ENCODE peak calls at places on chromosomes 12 and 14, in four cellular contexts. P is H9, C is IMR-90, A is mesenchymal stem cell. R is an unnamed sample.

GRCh38 chr12:12845794-12846243 is 32.7 kb downstream of the DDX47 start:
- DNase-seq in P (no peak), C (no peak), A (no peak), R (no peak)

GRCh38 chr12:82800185-82800584 is 113.5 kb downstream of the TMTC2 start:
- DNase-seq in P (no peak), C (no peak), A (no peak), R (no peak)

GRCh38 chr12:98422809-98423208 is 92.6 kb upstream of the TMPO start:
- DNase-seq in P (peak), C (no peak), A (no peak), R (no peak)

GRCh38 chr14:100306506-100307214 is 416 bp upstream of the SLC25A29 start:
- DNase-seq in P (peak), C (peak), A (peak), R (peak)

GRCh38 chr14:68491793-68492192 is 301.1 kb downstream of the ZFP36L1 start:
- DNase-seq in P (no peak), C (no peak), A (no peak), R (no peak)

GRCh38 chr12:68317047-68317667 is 15.0 kb downstream of the MDM1 start:
- DNase-seq in P (no peak), C (peak), A (peak), R (no peak)

GRCh38 chr12:67413577-67413976 is 144.4 kb downstream of the CAND1 start:
- DNase-seq in P (no peak), C (no peak), A (no peak), R (no peak)

GRCh38 chr12:87509233-87509820 is 519.9 kb downstream of the C12orf50 start:
- DNase-seq in P (no peak), C (peak), A (peak), R (no peak)

GRCh38 chr12:96327346-96327745 is 72.9 kb downstream of the CDK17 start:
- DNase-seq in P (no peak), C (no peak), A (no peak), R (no peak)

GRCh38 chr14:88363624-88364023 is 21.8 kb upstream of the SPATA7 start:
- DNase-seq in P (no peak), C (no peak), A (no peak), R (peak)

GRCh38 chr14:67623114-67623513 is 3.4 kb downstream of the ARG2 start:
- DNase-seq in P (no peak), C (no peak), A (no peak), R (no peak)

GRCh38 chr12:106304001-106304421 is 1.5 kb downstream of the TCP11L2 start:
- DNase-seq in P (no peak), C (no peak), A (peak), R (no peak)

GRCh38 chr12:14845350-14845750 is 2.0 kb upstream of the ART4 start:
- DNase-seq in P (no peak), C (peak), A (peak), R (peak)
- H2BK120ac ChIP-seq in P (no peak), C (peak), A (no peak), R (no peak)

DNA sequence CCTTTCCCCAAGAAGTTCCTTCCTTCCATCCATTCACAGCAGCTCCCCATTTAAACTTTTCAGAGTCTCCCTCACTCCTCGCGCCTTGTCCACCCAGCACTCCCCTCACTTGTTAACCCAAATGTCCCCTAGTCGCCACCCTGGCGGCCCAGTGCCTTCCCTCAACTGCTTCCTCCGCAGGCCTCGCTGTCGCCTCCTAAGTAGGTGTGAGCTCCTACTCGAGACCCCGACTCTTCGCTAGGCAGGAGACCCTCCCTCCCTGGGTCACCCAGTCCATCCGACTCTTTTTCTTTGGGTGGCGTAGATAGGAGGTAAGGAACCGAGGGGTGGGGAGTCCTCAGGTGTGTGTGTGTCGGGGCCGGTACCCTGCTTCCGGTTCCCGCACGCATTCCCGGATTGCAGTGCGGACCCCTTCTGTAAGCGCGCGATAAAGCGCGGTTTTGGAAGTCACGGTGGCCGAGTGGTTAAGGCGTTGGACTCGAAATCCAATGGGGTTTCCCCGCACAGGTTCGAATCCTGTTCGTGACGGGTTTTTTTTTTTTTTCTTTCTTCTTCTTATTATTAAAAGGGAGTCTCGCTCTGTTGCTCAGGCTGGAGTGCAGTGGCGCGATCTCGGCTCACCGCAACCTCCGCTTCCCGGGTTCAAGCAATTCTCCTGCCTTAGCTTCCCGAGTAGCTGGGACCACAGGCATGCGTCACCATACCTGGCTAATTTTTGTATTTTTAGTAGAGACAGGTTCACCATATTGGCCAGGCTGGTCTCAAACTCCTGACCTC is 823 bp upstream of the SMARCC2 start:
- DNase-seq in P (peak), C (peak), A (peak), R (peak)
- H3K4ac ChIP-seq in P (no peak), C (peak), A (peak), R (peak)

GRCh38 chr12:27517532-27517931 is 6.5 kb upstream of the PPFIBP1 start:
- DNase-seq in P (no peak), C (no peak), A (no peak), R (no peak)

GRCh38 chr12:27515671-27516070 is 8.3 kb upstream of the PPFIBP1 start:
- DNase-seq in P (no peak), C (no peak), A (no peak), R (no peak)

GRCh38 chr12:27513155-27513824 is 10.7 kb upstream of the PPFIBP1 start:
- DNase-seq in P (no peak), C (no peak), A (no peak), R (no peak)

GRCh38 chr12:27517961-27518668 is 5.9 kb upstream of the PPFIBP1 start:
- DNase-seq in P (no peak), C (no peak), A (no peak), R (no peak)

GRCh38 chr12:27516625-27517024 is 7.4 kb upstream of the PPFIBP1 start:
- DNase-seq in P (no peak), C (no peak), A (no peak), R (no peak)
- H2BK120ac ChIP-seq in P (no peak), C (no peak), A (no peak), R (no peak)

DNA sequence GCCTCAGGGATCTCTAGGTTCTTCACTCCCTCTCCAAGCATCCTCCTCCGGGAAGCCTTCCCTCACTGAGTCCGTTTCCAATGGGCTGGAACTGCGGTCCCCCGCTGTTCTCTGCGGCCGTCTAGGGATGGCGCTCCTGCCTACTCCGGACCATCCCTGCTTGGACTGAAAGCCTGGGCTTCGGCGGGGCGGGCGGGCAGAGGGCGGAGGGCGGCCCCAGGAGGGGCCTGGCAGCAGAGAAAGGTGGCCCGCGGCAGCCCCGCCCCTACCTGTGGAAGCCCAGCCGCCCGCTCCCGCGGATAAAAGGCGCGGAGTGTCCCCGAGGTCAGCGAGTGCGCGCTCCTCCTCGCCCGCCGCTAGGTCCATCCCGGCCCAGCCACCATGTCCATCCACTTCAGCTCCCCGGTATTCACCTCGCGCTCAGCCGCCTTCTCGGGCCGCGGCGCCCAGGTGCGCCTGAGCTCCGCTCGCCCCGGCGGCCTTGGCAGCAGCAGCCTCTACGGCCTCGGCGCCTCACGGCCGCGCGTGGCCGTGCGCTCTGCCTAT is at the start of gene KRT7:
- DNase-seq in P (peak), C (no peak), A (no peak), R (no peak)
- H3K4ac ChIP-seq in P (no peak), C (peak), A (no peak), R (no peak)

GRCh38 chr12:104599272-104599984 is 142.7 kb downstream of the CHST11 start:
- DNase-seq in P (no peak), C (no peak), A (no peak), R (no peak)

GRCh38 chr12:104598342-104599271 is 141.9 kb downstream of the CHST11 start:
- DNase-seq in P (no peak), C (no peak), A (no peak), R (no peak)

GRCh38 chr12:104593482-104593881 is 136.7 kb downstream of the CHST11 start:
- DNase-seq in P (no peak), C (no peak), A (no peak), R (no peak)

GRCh38 chr12:104596876-104597833 is 140.4 kb downstream of the CHST11 start:
- DNase-seq in P (no peak), C (no peak), A (no peak), R (no peak)

DNA sequence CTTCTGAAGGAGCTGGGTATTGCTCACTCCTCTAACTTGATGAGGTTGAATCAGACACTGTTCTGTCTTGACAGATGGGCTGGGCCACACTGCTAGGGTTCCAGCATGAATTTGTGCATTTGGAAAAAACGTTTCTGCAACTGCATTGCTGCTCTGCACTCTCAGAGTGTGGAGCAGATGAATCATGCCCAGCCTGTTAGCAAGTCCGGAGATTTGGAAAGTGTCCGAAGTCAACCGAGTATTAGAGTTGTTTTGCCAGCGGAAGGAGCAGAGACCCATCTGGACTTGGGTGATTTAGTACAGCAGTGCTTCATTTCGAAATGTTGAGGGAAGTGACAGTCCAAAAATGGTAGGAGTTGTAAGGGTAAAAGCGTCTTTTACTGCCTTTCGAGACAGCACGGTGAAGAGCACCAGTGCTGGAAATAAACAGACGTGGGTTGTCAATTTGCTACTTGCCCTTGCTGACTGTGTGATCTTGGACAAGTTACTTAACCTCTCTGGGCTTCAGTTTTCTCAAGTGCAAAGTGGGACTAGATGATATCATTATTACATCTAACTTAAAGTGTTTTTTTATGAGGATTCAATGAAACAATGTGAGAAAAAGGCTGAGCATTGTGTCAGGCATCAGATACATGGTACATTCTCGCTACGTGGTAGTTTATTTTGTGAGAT is 139.5 kb downstream of the CHST11 start:
- DNase-seq in P (no peak), C (peak), A (peak), R (no peak)
- H2BK120ac ChIP-seq in P (no peak), C (no peak), A (no peak), R (no peak)

GRCh38 chr12:130054803-130055202 is 107.5 kb upstream of the FZD10 start:
- DNase-seq in P (no peak), C (no peak), A (peak), R (no peak)
- H3K4ac ChIP-seq in P (no peak), C (no peak), A (no peak), R (no peak)

DNA sequence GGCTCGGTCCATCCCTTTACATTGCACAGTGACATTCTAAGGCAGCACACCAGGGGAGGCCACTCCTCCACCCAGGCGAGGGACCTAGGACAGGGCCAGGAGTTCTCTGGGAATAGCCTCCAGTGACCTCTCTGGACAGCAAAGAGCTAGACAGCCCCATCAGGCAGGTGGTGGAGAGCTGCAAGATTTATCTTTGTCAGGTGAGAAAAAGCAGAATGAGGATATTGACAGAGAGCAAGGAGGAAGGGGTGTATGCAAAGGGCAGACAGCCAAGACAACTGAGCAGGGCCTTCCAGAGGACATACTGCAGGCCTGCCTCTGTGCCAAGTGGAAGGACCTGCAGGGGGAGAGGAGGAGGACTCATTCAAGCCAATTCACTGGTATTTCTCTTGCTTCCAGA is 112.4 kb upstream of the MAX start:
- DNase-seq in P (no peak), C (no peak), A (no peak), R (no peak)
- H2BK120ac ChIP-seq in P (no peak), C (no peak), A (no peak), R (no peak)

DNA sequence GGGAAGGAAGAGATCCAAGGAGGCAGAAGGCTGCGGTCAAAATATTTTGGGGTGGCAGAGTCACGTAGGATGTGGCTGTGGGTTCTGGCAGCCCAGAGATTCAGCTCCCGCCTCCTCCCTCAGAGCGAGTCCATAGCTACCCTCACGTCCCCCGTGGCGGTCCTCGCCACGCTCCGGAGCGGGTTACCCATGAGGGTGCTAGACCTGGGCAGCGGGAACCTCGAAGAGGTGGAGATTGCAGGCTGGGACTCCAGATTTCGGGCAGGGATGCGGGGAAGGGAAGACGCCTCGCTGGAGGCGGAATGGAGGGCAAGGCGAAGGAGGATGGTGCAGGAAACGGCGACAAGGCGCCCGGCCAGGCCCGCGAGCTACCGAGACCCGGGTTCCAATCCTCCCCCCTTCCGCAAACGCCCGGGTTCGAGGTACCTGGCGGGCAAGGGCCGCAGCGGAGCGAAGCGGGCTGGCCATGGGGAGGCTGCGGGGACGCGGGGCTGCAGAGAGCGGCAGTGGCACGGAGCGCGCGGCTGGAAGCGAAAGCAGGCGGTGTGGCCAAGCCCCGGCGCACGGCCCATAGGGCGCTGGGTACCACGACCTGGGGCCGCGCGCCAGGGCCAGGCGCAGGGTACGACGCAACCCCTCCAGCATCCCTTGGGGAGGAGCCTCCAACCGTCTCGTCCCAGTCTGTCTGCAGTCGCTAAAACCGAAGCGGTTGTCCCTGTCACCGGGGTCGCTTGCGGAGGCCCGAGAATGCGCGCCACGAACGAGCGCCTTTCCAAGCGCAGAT is 46.2 kb downstream of the BCAT1 start:
- DNase-seq in P (peak), C (no peak), A (peak), R (no peak)
- H3K4ac ChIP-seq in P (no peak), C (peak), A (peak), R (peak)

R was measured in neuronal stem cell.